ENCODE peak calls at places on chromosomes 16 and 17, in six cellular contexts. O is mammary epithelial cell, Q is fibroblast of lung, U is body of pancreas, B is stomach, D is cardiac muscle cell. J is an unnamed sample. For H3K27me3, the result is how much of the 10 kb centered on the place peaks cover.

GRCh38 chr17:53749178-53749577 is 73.5 kb upstream of the KIF2B start:
- DNase-seq in O (peak), Q (peak), U (peak), B (no peak), D (peak), J (no peak)

GRCh38 chr16:1379863-1380174 is 28.1 kb downstream of the GNPTG start:
- DNase-seq in O (no peak), Q (no peak), U (no peak), B (no peak), D (no peak), J (no peak)

GRCh38 chr17:67759355-67760171 is 41.8 kb downstream of the NOL11 start:
- DNase-seq in O (no peak), Q (peak), U (no peak), B (no peak), D (peak), J (no peak)

GRCh38 chr17:28533091-28533670 is 19.2 kb downstream of the UNC119 start:
- DNase-seq in O (peak), Q (no peak), U (no peak), B (no peak), D (no peak), J (no peak)

GRCh38 chr17:74442670-74443515 is 11.0 kb downstream of the GPRC5C start:
- DNase-seq in O (no peak), Q (peak), U (peak), B (peak), D (peak), J (no peak)

GRCh38 chr17:16417896-16418683 is 2.7 kb downstream of the TRPV2 start:
- DNase-seq in O (no peak), Q (peak), U (no peak), B (no peak), D (peak), J (no peak)

GRCh38 chr16:88366704-88367047 is 16.1 kb upstream of the ZNF469 start:
- DNase-seq in O (no peak), Q (no peak), U (no peak), B (no peak), D (no peak), J (no peak)

GRCh38 chr17:72419866-72420774 is 299.3 kb downstream of the SOX9 start:
- DNase-seq in O (no peak), Q (no peak), U (no peak), B (no peak), D (no peak), J (no peak)

GRCh38 chr16:765971-766819 is 5.7 kb downstream of the MSLN start:
- DNase-seq in O (no peak), Q (no peak), U (no peak), B (no peak), D (no peak), J (no peak)

GRCh38 chr17:82553210-82553930 is 33.8 kb downstream of the FOXK2 start:
- DNase-seq in O (no peak), Q (no peak), U (peak), B (no peak), D (no peak), J (no peak)

GRCh38 chr16:69408451-69408850 is 16.0 kb upstream of the CYB5B start:
- DNase-seq in O (peak), Q (no peak), U (no peak), B (peak), D (no peak), J (no peak)
- H3K27me3 ChIP-seq in O (under half), Q (under half), U (under half), B (under half), D (under half), J (under half)

DNA sequence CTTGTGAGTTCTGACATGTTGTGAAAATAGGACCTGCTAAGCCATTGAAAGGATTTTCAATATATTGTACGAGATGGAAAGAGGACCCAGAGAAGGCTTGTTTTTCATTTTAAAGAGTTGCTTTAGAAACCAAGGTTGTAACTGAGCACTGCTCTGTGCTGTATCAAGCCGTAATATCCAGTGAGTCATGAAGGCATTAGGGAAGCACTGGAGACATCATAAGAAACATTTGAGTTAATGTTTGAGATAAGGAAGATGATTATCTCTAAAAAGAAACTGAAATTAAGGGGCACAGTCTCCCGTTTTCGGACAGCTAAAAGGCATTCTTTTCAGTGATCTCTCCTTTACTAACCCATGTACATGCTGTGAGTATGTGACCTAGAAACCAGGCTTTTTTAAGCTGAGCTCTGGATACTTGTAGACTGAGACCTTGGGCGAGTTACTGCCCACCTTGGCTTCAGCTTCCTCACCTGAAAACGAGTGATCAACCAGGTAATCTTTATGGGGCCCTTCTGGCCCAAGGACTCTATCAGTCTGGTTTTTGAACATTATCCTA is 149.2 kb upstream of the TBX2 start:
- DNase-seq in O (no peak), Q (peak), U (no peak), B (no peak), D (peak), J (no peak)
- H3K27ac ChIP-seq in O (no peak), Q (peak), U (no peak), B (peak), D (no peak), J (no peak)

GRCh38 chr16:46765050-46765449 is 16.9 kb upstream of the MYLK3 start:
- DNase-seq in O (peak), Q (peak), U (no peak), B (no peak), D (peak), J (no peak)
- H3K4me3 ChIP-seq in O (no peak), Q (no peak), U (no peak), B (no peak), D (no peak), J (no peak)

GRCh38 chr17:79420318-79421243 is 190.3 kb downstream of the RBFOX3 start:
- DNase-seq in O (peak), Q (peak), U (no peak), B (no peak), D (peak), J (no peak)
- H3K27me3 ChIP-seq in O (under half), Q (under half), U (under half), B (under half), D (under half), J (under half)

GRCh38 chr16:11625769-11626168 is 39.0 kb upstream of the LITAF start:
- DNase-seq in O (no peak), Q (peak), U (no peak), B (no peak), D (no peak), J (no peak)
- H3K27ac ChIP-seq in O (no peak), Q (no peak), U (no peak), B (no peak), D (no peak), J (no peak)

GRCh38 chr17:11241611-11242226 is 706 bp downstream of the SHISA6 start:
- DNase-seq in O (no peak), Q (no peak), U (peak), B (peak), D (no peak), J (no peak)
- H3K4me3 ChIP-seq in O (no peak), Q (no peak), U (no peak), B (peak), D (no peak), J (peak)

DNA sequence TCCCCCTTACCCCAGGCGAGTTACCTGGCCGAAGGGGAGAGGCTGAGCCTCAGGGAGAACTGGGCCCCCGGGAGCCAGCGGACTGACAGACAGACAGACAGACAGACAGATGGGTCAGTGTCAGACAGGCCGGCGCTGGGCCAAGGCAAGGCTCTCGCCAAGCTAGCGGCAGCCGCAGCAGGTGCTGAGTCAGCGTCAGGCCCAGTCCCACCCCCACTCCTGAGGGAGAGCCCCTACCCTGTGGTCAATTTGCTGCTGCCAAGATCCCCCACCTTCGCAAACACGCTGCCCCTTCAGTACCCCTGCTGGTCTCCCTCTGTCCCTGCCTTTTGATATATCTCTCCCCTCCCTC is 1.5 kb downstream of the FGF11 start:
- DNase-seq in O (peak), Q (no peak), U (no peak), B (no peak), D (peak), J (no peak)
- H3K27me3 ChIP-seq in O (under half), Q (under half), U (under half), B (half or more), D (under half), J (under half)

GRCh38 chr17:57876023-57876865 is 26.4 kb upstream of the MRPS23 start:
- DNase-seq in O (peak), Q (no peak), U (no peak), B (no peak), D (no peak), J (no peak)
- H3K27ac ChIP-seq in O (peak), Q (peak), U (peak), B (peak), D (peak), J (no peak)

DNA sequence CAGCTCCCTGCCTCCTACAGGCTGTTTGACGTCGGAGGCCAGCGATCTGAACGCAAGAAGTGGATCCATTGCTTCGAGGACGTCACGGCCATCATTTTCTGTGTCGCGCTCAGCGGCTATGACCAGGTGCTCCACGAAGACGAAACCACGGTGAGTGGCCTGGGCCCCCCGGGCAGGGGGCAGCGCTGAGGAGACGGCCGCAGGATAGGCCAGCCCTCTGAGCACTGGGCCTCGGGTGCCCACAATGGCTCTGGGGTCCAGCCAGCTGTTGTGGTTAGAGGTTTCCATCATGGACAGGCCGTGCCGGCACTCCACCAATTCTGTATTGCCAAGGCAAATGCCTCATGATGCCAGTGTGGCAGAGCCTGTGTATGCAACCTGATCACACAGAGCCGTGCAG is 88.6 kb downstream of the AMFR start:
- DNase-seq in O (no peak), Q (no peak), U (no peak), B (no peak), D (no peak), J (no peak)
- H3K4me3 ChIP-seq in O (no peak), Q (no peak), U (no peak), B (no peak), D (no peak), J (no peak)

DNA sequence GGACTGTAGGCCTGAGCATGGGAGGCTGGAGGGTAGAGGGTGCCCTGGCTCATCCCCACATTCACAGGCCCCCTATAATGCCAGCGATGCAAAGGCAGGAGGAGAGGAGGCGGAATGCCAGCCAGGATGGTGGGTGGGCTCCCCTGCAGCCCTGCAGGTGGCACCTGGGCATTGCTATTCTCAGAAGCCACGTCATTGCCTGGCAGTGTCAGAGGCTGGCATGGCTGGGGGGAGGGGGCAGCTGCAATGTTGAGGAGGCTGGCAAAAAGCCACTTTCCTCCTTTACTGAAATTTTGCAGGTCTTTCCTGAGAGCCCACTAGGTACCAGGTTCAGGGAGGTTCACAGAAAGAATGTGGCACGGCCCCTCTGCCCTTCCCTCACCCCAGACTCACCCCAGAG is 36.2 kb downstream of the RAB11FIP4 start:
- DNase-seq in O (no peak), Q (no peak), U (peak), B (no peak), D (no peak), J (no peak)
- H3K27me3 ChIP-seq in O (under half), Q (under half), U (under half), B (under half), D (under half), J (under half)

J was measured in iPS DF 6.9.